ENCODE peak calls at places on chromosome 9, in five cellular contexts. Q is tibial artery; O is Caco-2; T is neural crest cell; Y is CD8-positive, alpha-beta T cell. R is an unnamed sample.

GRCh38 chr9:78035369-78035993 is 3.9 kb upstream of the GNAQ start:
- DNase-seq in Q (peak; percentile 67), O (peak; percentile 24), T (peak; percentile 51), Y (peak; percentile 63), R (peak; percentile 17)

GRCh38 chr9:111525056-111525977 is at the start of gene ZNF483:
- DNase-seq in Q (peak; percentile 86), O (no peak), T (peak; percentile 84), Y (peak; percentile 82), R (peak; percentile 88)

GRCh38 chr9:109602987-109603386 is 104.9 kb upstream of the PTPN3 start:
- DNase-seq in Q (no peak), O (no peak), T (no peak), Y (no peak), R (no peak)

GRCh38 chr9:2153599-2154217 is 138.6 kb downstream of the SMARCA2 start:
- DNase-seq in Q (no peak), O (no peak), T (no peak), Y (no peak), R (no peak)

GRCh38 chr9:81092057-81092456 is 597.3 kb downstream of the TLE1 start:
- DNase-seq in Q (no peak), O (no peak), T (no peak), Y (no peak), R (no peak)

GRCh38 chr9:71361357-71361756 is 239.9 kb upstream of the TRPM3 start:
- DNase-seq in Q (no peak), O (no peak), T (no peak), Y (no peak), R (no peak)

GRCh38 chr9:134391319-134392231 is 65.3 kb downstream of the RXRA start:
- DNase-seq in Q (no peak), O (no peak), T (no peak), Y (peak; percentile 74), R (no peak)

GRCh38 chr9:119332522-119332921 is 36.7 kb downstream of the BRINP1 start:
- DNase-seq in Q (no peak), O (no peak), T (no peak), Y (no peak), R (no peak)

GRCh38 chr9:83509372-83509771 is 28.8 kb downstream of the FRMD3 start:
- DNase-seq in Q (no peak), O (no peak), T (no peak), Y (no peak), R (no peak)

GRCh38 chr9:83281306-83282255 is 218.6 kb upstream of the RASEF start:
- DNase-seq in Q (no peak), O (no peak), T (no peak), Y (no peak), R (no peak)

GRCh38 chr9:134864821-134865190 is 15.8 kb upstream of the FCN2 start:
- DNase-seq in Q (peak; percentile 61), O (no peak), T (no peak), Y (no peak), R (no peak)

GRCh38 chr9:14119694-14120514 is 194.0 kb downstream of the NFIB start:
- DNase-seq in Q (no peak), O (no peak), T (no peak), Y (no peak), R (no peak)

GRCh38 chr9:69871143-69871834 is 50.7 kb downstream of the CFAP95 start:
- DNase-seq in Q (no peak), O (no peak), T (no peak), Y (no peak), R (no peak)

GRCh38 chr9:18710089-18710488 is 236.1 kb downstream of the ADAMTSL1 start:
- DNase-seq in Q (no peak), O (no peak), T (no peak), Y (no peak), R (no peak)

GRCh38 chr9:98875536-98875935 is 68.1 kb downstream of the GALNT12 start:
- DNase-seq in Q (no peak), O (no peak), T (no peak), Y (no peak), R (no peak)

GRCh38 chr9:98201102-98201501 is 8.7 kb upstream of the CORO2A start:
- DNase-seq in Q (no peak), O (no peak), T (no peak), Y (no peak), R (no peak)

GRCh38 chr9:138096192-138096845 is 218.7 kb downstream of the CACNA1B start:
- DNase-seq in Q (peak; percentile 46), O (no peak), T (no peak), Y (peak; percentile 35), R (no peak)

GRCh38 chr9:87546704-87547103 is 49.0 kb downstream of the DAPK1 start:
- DNase-seq in Q (no peak), O (no peak), T (no peak), Y (no peak), R (no peak)

GRCh38 chr9:114499528-114499927 is 5.7 kb downstream of the WHRN start:
- DNase-seq in Q (no peak), O (no peak), T (no peak), Y (no peak), R (no peak)

GRCh38 chr9:18905883-18906649 is 126.9 kb downstream of the SAXO1 start:
- DNase-seq in Q (no peak), O (no peak), T (no peak), Y (no peak), R (no peak)

GRCh38 chr9:105693435-105694275 is 686 bp upstream of the TMEM38B start:
- DNase-seq in Q (no peak), O (no peak), T (no peak), Y (no peak), R (no peak)

GRCh38 chr9:110048473-110048975 is 159.4 kb downstream of the C9orf152 start:
- DNase-seq in Q (peak; percentile 89), O (peak; percentile 86), T (peak; percentile 84), Y (peak; percentile 65), R (peak; percentile 46)

GRCh38 chr9:121861501-121862180 is 210.2 kb downstream of the DAB2IP start:
- DNase-seq in Q (no peak), O (peak; percentile 68), T (peak; percentile 45), Y (no peak), R (no peak)

GRCh38 chr9:75170898-75171360 is 82.6 kb downstream of the OSTF1 start:
- DNase-seq in Q (no peak), O (no peak), T (no peak), Y (no peak), R (no peak)

GRCh38 chr9:22374021-22374420 is 72.6 kb upstream of the DMRTA1 start:
- DNase-seq in Q (no peak), O (no peak), T (no peak), Y (no peak), R (no peak)

GRCh38 chr9:70607926-70608325 is 193.5 kb upstream of the KLF9 start:
- DNase-seq in Q (no peak), O (no peak), T (no peak), Y (no peak), R (no peak)

GRCh38 chr9:96453625-96454024 is 3.7 kb downstream of the HABP4 start:
- DNase-seq in Q (no peak), O (no peak), T (no peak), Y (no peak), R (no peak)
- TF ChIP-seq CTCF in Q (peak; percentile 52), O (peak; percentile 57), T (peak; percentile 59), Y (no peak), R (peak; percentile 53)

GRCh38 chr9:113012492-113012891 is 500 bp upstream of the ZNF883 start:
- DNase-seq in Q (no peak), O (no peak), T (no peak), Y (no peak), R (no peak)

DNA sequence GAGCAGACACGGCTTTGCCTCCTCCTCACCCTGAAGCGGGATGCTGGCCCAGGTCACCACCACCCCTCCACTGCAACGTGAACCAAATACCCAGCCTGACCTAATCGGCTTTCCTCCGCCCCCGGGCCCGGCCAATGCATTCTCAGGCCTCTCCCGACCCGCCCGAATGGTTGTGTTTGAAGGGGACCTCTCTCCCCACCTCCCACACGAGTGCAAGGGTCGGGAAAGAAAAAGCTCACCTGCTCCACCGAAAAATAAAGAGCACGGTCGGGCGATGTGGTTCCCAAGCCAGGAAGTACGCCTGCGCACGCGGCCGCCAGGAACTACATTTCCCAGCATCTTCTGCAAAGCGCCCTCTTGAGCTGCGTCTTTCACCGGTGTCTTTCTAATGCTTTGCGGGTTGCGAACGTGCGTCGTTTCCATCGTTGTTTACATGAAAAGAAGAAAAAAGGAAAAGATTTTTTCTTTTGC is at the start of gene ZNF883:
- DNase-seq in Q (no peak), O (no peak), T (peak; percentile 33), Y (peak; percentile 49), R (peak; percentile 36)
- TF ChIP-seq CTCF in Q (no peak), O (no peak), T (no peak), Y (no peak), R (peak; percentile 10)

GRCh38 chr9:96064838-96065481 is 189.5 kb downstream of the ERCC6L2 start:
- DNase-seq in Q (no peak), O (no peak), T (no peak), Y (no peak), R (no peak)

GRCh38 chr9:96062854-96063253 is 187.4 kb downstream of the ERCC6L2 start:
- DNase-seq in Q (no peak), O (peak; percentile 74), T (no peak), Y (no peak), R (no peak)

GRCh38 chr9:96062051-96062450 is 186.6 kb downstream of the ERCC6L2 start:
- DNase-seq in Q (no peak), O (no peak), T (no peak), Y (no peak), R (no peak)

GRCh38 chr9:96058218-96058617 is 182.7 kb downstream of the ERCC6L2 start:
- DNase-seq in Q (no peak), O (no peak), T (no peak), Y (no peak), R (no peak)

DNA sequence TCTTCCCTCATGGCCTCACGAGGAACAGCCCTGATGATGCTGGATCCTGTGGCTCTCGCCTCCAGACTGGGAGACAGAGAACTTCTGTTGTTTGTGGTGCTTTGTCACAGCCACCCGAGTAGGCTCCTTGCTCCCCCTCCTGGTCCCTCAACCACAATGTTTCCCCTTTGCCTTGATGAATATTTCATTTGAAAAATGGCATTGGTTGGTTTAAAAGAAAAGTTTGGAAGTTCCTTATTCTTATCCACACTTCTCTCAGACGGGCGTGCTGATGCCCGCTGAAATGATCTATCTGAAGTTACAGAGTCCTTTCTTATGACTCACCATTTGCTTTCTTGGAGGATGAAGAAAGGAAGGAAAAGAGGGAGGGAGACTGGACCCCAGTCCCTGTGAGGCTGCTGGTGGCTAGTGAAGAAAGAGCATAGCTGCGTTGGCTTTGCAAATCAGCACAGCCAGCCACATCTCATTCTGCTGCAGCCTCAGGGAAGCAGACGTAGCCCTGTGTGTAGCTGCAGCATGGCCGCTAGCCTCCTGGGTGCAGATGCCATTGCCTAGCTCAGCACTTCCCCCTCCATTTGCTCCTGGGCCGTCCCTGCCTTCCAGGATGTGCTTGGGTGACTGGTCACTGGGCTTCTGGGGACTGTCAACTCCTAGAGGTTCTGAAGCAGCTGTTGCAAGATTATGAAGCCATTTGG is 185.9 kb downstream of the ERCC6L2 start:
- DNase-seq in Q (no peak), O (no peak), T (peak; percentile 24), Y (peak; percentile 65), R (no peak)
- TF ChIP-seq CTCF in Q (peak; percentile 59), O (peak; percentile 47), T (peak; percentile 58), Y (peak; percentile 71), R (peak; percentile 60)

GRCh38 chr9:76655121-76655531 is 109.1 kb upstream of the PCA3 start:
- DNase-seq in Q (no peak), O (no peak), T (no peak), Y (no peak), R (no peak)

GRCh38 chr9:76655970-76656369 is 108.3 kb upstream of the PCA3 start:
- DNase-seq in Q (no peak), O (no peak), T (no peak), Y (no peak), R (no peak)

GRCh38 chr9:76657265-76657664 is 107.0 kb upstream of the PCA3 start:
- DNase-seq in Q (no peak), O (no peak), T (no peak), Y (no peak), R (no peak)

GRCh38 chr9:76662476-76663281 is 101.6 kb upstream of the PCA3 start:
- DNase-seq in Q (no peak), O (no peak), T (no peak), Y (no peak), R (no peak)

GRCh38 chr9:76658510-76659231 is 105.6 kb upstream of the PCA3 start:
- DNase-seq in Q (no peak), O (no peak), T (no peak), Y (no peak), R (no peak)
- TF ChIP-seq CTCF in Q (peak; percentile 51), O (peak; percentile 19), T (peak; percentile 73), Y (peak; percentile 48), R (peak; percentile 69)